ENCODE peak calls at places on chromosomes 11 and 22, in nine cellular contexts. One of them, this sample, is unnamed.

GRCh38 chr11:43819926-43820325 is 60.7 kb upstream of the ALKBH3 start:
- DNase-seq in prostate gland: no peak
- DNase-seq in neural progenitor cell: no peak
- DNase-seq in skeletal muscle cell: no peak
- DNase-seq in endothelial cell: no peak
- DNase-seq in naive B cell: no peak
- DNase-seq in AG09309: no peak
- DNase-seq in non-pigmented ciliary epithelial cell: no peak
- DNase-seq in midbrain: no peak
- DNase-seq in this sample: no peak

GRCh38 chr11:65553301-65554001 is 4.7 kb downstream of the LTBP3 start:
- DNase-seq in neural progenitor cell: peak
- DNase-seq in endothelial cell: no peak
- DNase-seq in skeletal muscle cell: no peak
- DNase-seq in non-pigmented ciliary epithelial cell: no peak
- DNase-seq in prostate gland: no peak
- DNase-seq in AG09309: no peak
- DNase-seq in naive B cell: peak
- DNase-seq in midbrain: no peak
- DNase-seq in this sample: no peak

GRCh38 chr11:27783701-27784355 is 83.6 kb upstream of the BDNF start:
- DNase-seq in prostate gland: no peak
- DNase-seq in midbrain: no peak
- DNase-seq in endothelial cell: no peak
- DNase-seq in non-pigmented ciliary epithelial cell: no peak
- DNase-seq in skeletal muscle cell: peak
- DNase-seq in neural progenitor cell: no peak
- DNase-seq in naive B cell: no peak
- DNase-seq in AG09309: peak
- DNase-seq in this sample: no peak

GRCh38 chr22:27627901-27628300 is 173.7 kb downstream of the MN1 start:
- DNase-seq in AG09309: no peak
- DNase-seq in non-pigmented ciliary epithelial cell: no peak
- DNase-seq in naive B cell: no peak
- DNase-seq in endothelial cell: no peak
- DNase-seq in midbrain: no peak
- DNase-seq in neural progenitor cell: no peak
- DNase-seq in prostate gland: no peak
- DNase-seq in skeletal muscle cell: no peak
- DNase-seq in this sample: no peak

GRCh38 chr11:117856892-117857291 is 19.6 kb downstream of the FXYD6 start:
- DNase-seq in skeletal muscle cell: no peak
- DNase-seq in midbrain: no peak
- DNase-seq in neural progenitor cell: no peak
- DNase-seq in AG09309: no peak
- DNase-seq in endothelial cell: no peak
- DNase-seq in naive B cell: no peak
- DNase-seq in non-pigmented ciliary epithelial cell: no peak
- DNase-seq in prostate gland: no peak
- DNase-seq in this sample: no peak

GRCh38 chr22:25488244-25489020 is 76.0 kb upstream of the GRK3 start:
- DNase-seq in prostate gland: peak
- DNase-seq in endothelial cell: no peak
- DNase-seq in naive B cell: no peak
- DNase-seq in AG09309: peak
- DNase-seq in non-pigmented ciliary epithelial cell: peak
- DNase-seq in neural progenitor cell: no peak
- DNase-seq in midbrain: no peak
- DNase-seq in skeletal muscle cell: peak
- DNase-seq in this sample: peak

GRCh38 chr11:112620621-112621394 is 340.4 kb upstream of the NCAM1 start:
- DNase-seq in prostate gland: no peak
- DNase-seq in non-pigmented ciliary epithelial cell: no peak
- DNase-seq in AG09309: no peak
- DNase-seq in neural progenitor cell: no peak
- DNase-seq in midbrain: no peak
- DNase-seq in naive B cell: no peak
- DNase-seq in skeletal muscle cell: no peak
- DNase-seq in endothelial cell: no peak
- DNase-seq in this sample: no peak

GRCh38 chr11:134915212-134915611 is 503.2 kb upstream of the B3GAT1 start:
- DNase-seq in skeletal muscle cell: no peak
- DNase-seq in neural progenitor cell: no peak
- DNase-seq in non-pigmented ciliary epithelial cell: no peak
- DNase-seq in endothelial cell: no peak
- DNase-seq in AG09309: no peak
- DNase-seq in midbrain: no peak
- DNase-seq in naive B cell: no peak
- DNase-seq in prostate gland: no peak
- DNase-seq in this sample: no peak

GRCh38 chr11:123356539-123356938 is 73.5 kb upstream of the GRAMD1B start:
- DNase-seq in skeletal muscle cell: no peak
- DNase-seq in midbrain: no peak
- DNase-seq in non-pigmented ciliary epithelial cell: no peak
- DNase-seq in naive B cell: no peak
- DNase-seq in prostate gland: no peak
- DNase-seq in endothelial cell: no peak
- DNase-seq in AG09309: no peak
- DNase-seq in neural progenitor cell: no peak
- DNase-seq in this sample: no peak

This sample was measured in lung.